ENCODE peak calls at places on chromosomes 1 and 21, in seven cellular contexts. Y is testis, K is lower lobe of right lung, L is IMR-90, F is brain microvascular endothelial cell, R is lung, E is pancreas. O is an unnamed sample.

GRCh38 chr21:42155045-42155855 is 63.7 kb upstream of the ABCG1 start:
- DNase-seq in R (no peak), E (no peak), L (no peak), Y (no peak), F (no peak), K (no peak), O (no peak)

GRCh38 chr1:206875752-206876380 is 10.4 kb downstream of the IL20 start:
- DNase-seq in F (no peak), E (no peak), L (no peak), Y (no peak), R (no peak), K (no peak), O (no peak)

GRCh38 chr1:204268101-204268500 is 54.3 kb upstream of the GOLT1A start:
- DNase-seq in E (no peak), R (no peak), F (no peak), L (no peak), Y (no peak), K (no peak), O (no peak)

GRCh38 chr21:20902998-20903397 is 95.2 kb upstream of the NCAM2 start:
- DNase-seq in R (no peak), L (no peak), E (no peak), Y (no peak), F (no peak), K (no peak), O (no peak)

GRCh38 chr1:1540015-1540816 is at the start of gene TMEM240:
- DNase-seq in R (peak; percentile 58), Y (peak; percentile 84), L (peak; percentile 69), K (peak; percentile 76), F (peak; percentile 63), E (peak; percentile 47), O (peak; percentile 64)

GRCh38 chr1:17437260-17438175 is 2.0 kb downstream of the RCC2 start:
- DNase-seq in F (no peak), R (no peak), K (peak; percentile 53), E (peak; percentile 37), Y (peak; percentile 48), L (peak; percentile 36), O (peak; percentile 38)

GRCh38 chr1:54153548-54154439 is 994 bp upstream of the CDCP2 start:
- DNase-seq in E (peak; percentile 74), F (peak; percentile 55), Y (peak; percentile 55), R (peak; percentile 50), L (peak; percentile 65), K (no peak), O (peak; percentile 79)

GRCh38 chr1:118987431-118988185 is 535 bp downstream of the TBX15 start:
- DNase-seq in R (no peak), L (no peak), K (no peak), E (no peak), F (no peak), Y (no peak), O (no peak)

GRCh38 chr1:10615932-10616671 is 141.4 kb downstream of the PEX14 start:
- DNase-seq in Y (no peak), L (no peak), E (no peak), R (no peak), F (no peak), K (no peak), O (no peak)

GRCh38 chr1:18539171-18539570 is 58.4 kb downstream of the KLHDC7A start:
- DNase-seq in E (no peak), K (peak; percentile 88), Y (no peak), F (no peak), R (peak; percentile 78), L (no peak), O (no peak)

DNA sequence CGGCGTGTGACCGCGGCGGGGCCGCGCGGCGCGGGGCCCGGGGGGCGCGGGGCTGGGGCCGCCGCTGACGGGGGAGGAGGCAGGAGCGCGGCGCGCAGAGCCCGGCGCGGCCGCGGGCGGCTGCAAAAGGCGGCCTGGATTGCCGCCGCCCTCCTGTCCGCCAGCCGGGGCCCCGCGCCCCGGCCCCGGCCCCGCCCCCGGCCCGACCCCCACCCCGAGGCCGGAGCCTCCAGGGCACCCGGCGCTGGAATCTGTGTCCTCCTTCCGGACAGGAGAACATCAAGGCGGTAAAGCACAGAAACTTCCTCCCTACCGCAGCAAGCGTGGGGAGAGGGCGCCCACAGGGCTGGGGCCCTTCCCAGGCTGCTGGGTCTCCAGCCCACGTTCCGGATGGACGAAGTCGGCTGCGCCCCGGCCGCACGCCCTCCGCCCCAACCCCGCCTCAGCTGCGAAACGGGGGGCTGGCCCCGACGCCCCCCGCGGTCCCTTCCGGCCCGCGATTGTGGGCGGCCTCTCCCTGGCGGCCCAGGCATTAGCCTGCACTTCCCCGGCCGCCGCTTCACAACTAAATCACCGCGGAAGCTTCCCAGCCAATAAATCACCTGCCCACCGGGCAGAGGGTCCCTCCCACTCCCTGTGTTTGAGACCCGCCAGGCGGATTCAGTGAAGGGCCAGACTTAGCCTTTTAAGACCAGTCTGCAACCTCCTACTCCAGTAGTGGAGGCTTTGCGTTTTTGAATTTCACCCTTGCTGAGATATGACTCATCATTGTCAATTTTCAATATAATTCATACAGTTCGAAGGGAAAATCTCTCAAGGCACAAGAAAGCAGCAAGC is 106.0 kb downstream of the SLC45A1 start:
- DNase-seq in F (peak; percentile 49), L (peak; percentile 65), E (peak; percentile 56), K (peak; percentile 62), R (peak; percentile 42), Y (peak; percentile 51), O (peak; percentile 60)
- H3K27ac ChIP-seq in F (peak overlapping the region; percentile 91), L (peak overlapping the region; percentile 99), E (peak overlapping the region; percentile 82), K (peak overlapping the region; percentile 94), R (peak overlapping the region; percentile 97), Y (peak overlapping the region; percentile 99), O (peak overlapping the region; percentile 99)

GRCh38 chr1:172934417-172934762 is 116.4 kb downstream of the TNFSF18 start:
- DNase-seq in L (no peak), F (no peak), E (no peak), Y (no peak), R (no peak), K (no peak), O (no peak)

GRCh38 chr1:172932981-172933380 is 117.8 kb downstream of the TNFSF18 start:
- DNase-seq in L (no peak), Y (no peak), E (no peak), R (no peak), F (no peak), K (no peak), O (no peak)

GRCh38 chr1:172931846-172932245 is 118.9 kb downstream of the TNFSF18 start:
- DNase-seq in F (no peak), K (no peak), E (no peak), R (no peak), L (no peak), Y (no peak), O (no peak)

GRCh38 chr1:172936088-172936487 is 114.7 kb downstream of the TNFSF18 start:
- DNase-seq in Y (no peak), K (no peak), L (no peak), F (no peak), R (no peak), E (no peak), O (no peak)

DNA sequence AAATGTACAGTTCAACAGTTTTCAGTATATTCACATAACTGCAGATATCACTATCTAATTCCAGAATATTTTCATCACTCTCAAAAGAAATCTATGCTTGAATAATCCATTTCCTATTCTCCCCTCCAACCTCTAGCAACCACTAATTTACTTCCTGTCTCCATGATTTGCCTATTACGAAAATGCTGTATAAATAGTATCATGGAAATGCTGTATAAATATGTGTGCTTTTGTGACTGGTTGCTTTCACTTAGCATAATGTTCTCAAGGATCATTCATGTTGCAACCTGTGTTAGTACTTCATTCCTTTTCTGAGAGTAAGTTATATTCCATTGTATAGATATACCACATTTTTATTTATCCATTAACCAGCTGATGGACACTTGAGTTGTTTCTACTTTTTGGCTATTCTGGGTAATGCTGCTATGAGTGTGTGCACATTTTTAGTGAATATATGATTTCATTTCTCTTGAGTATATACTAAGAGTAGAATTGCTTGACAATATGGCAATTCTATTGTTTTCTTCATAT is 115.6 kb downstream of the TNFSF18 start:
- DNase-seq in Y (no peak), R (no peak), K (no peak), F (no peak), E (no peak), L (peak; percentile 56), O (no peak)
- H3K27ac ChIP-seq in Y (no peak overlapping the region), R (no peak overlapping the region), K (no peak overlapping the region), F (peak overlapping the region; percentile 95), E (no peak overlapping the region), L (peak overlapping the region; percentile 32), O (no peak overlapping the region)

DNA sequence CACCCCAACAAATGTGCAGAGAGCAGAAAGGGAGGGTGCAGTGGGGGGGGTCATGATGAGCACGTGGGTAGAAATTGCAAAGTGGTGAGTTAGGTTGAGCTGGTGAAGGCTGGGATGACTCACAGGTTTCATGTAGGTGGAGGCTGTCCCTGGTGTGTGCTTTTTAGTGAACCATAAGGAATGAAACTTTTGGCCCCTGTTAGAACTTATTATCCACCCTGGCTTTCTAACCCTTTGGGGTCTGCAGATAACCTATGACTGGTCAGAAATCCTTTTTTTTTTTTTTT is 46.9 kb downstream of the DOP1B start:
- DNase-seq in Y (no peak), F (peak; percentile 85), R (no peak), L (peak; percentile 92), E (peak; percentile 64), K (no peak), O (no peak)
- H3K27ac ChIP-seq in Y (no peak overlapping the region), F (no peak overlapping the region), R (no peak overlapping the region), L (no peak overlapping the region), E (peak overlapping the region; percentile 38), K (no peak overlapping the region), O (no peak overlapping the region)

GRCh38 chr1:155250246-155250632 is 5.0 kb downstream of the ENTREP3 start:
- DNase-seq in E (no peak), K (no peak), L (no peak), F (no peak), R (no peak), Y (no peak), O (no peak)
- H3K27ac ChIP-seq in E (no peak overlapping the region), K (peak overlapping the region; percentile 56), L (no peak overlapping the region), F (no peak overlapping the region), R (no peak overlapping the region), Y (no peak overlapping the region), O (no peak overlapping the region)

DNA sequence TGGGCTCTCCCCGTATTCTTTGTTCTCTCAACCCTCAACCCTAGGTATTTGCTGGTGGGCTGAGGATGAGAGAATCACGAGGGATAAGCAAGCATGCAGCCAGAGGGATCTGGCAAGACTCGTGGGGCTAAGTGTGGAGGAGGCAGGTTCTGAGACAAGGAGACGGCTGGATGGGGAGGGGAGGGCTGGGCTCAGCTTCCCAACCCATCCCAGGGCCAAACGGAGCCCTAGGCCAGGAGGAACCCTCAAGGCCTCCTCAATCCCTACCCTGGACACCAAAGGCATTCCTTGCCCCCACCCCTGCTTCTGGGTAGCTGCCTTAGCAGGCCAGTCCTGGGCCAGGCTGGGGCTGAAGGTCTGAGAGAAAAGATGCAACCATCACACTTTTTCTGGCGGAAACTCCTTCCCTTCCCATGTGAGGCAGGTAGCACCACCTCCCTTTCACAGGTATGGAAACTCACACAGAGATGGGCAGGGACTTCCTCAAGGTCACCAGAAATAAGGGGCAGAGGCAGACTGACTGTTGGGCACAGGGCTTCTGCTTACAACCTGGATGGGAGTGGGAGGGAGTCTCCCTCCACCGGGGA is 6.2 kb downstream of the MEF2D start:
- DNase-seq in R (no peak), F (no peak), L (no peak), K (no peak), E (no peak), Y (no peak), O (no peak)
- H3K27ac ChIP-seq in R (peak overlapping the region; percentile 33), F (no peak overlapping the region), L (no peak overlapping the region), K (peak overlapping the region; percentile 47), E (no peak overlapping the region), Y (peak overlapping the region; percentile 31), O (no peak overlapping the region)

GRCh38 chr1:233166896-233167295 is 128.6 kb downstream of the PCNX2 start:
- DNase-seq in K (no peak), Y (no peak), F (no peak), E (no peak), L (no peak), R (no peak), O (no peak)
- H3K27ac ChIP-seq in K (no peak overlapping the region), Y (no peak overlapping the region), F (no peak overlapping the region), E (no peak overlapping the region), L (no peak overlapping the region), R (no peak overlapping the region), O (no peak overlapping the region)

O was measured in colonic mucosa.